ENCODE peak calls at places on chromosome 13, in nine cellular contexts. R is kidney glomerular epithelial cell; U is cardiac fibroblast; L is type B pancreatic cell; Q is glutamatergic neuron; I is stimulated activated CD4-positive, alpha-beta T cell treated with anti-CD3 and anti-CD28 coated beads, Interleukin-12 subunit alpha, Interleukin-12 subunit beta, amount 100 ng/mL, for 4 hours; E is spleen; Z is amniotic stem cell; B is H7. M is an unnamed sample.

GRCh38 chr13:83987394-83987793 is 105.1 kb upstream of the SLITRK1 start:
- DNase-seq in R (no peak), Q (no peak), E (no peak), Z (no peak), I (no peak), L (no peak), U (no peak), B (no peak), M (no peak)

GRCh38 chr13:24264976-24265375 is 44.4 kb upstream of the C1QTNF9 start:
- DNase-seq in E (peak), I (peak), Z (no peak), B (no peak), U (no peak), R (no peak), L (no peak), Q (no peak), M (no peak)

GRCh38 chr13:98443329-98443728 is 133.6 kb downstream of the STK24 start:
- DNase-seq in R (peak), U (peak), I (no peak), E (no peak), L (no peak), Q (no peak), Z (peak), B (no peak), M (no peak)

GRCh38 chr13:72953391-72953960 is 105.3 kb upstream of the KLF5 start:
- DNase-seq in I (no peak), E (no peak), R (no peak), B (no peak), Z (no peak), U (no peak), Q (no peak), L (no peak), M (no peak)

GRCh38 chr13:99606322-99607089 is 105.2 kb downstream of the TM9SF2 start:
- DNase-seq in Z (peak), E (peak), U (peak), Q (peak), I (peak), R (peak), B (peak), L (peak), M (peak)

GRCh38 chr13:100523437-100523836 is 65.2 kb downstream of the GGACT start:
- DNase-seq in R (no peak), Z (no peak), Q (no peak), L (no peak), B (no peak), U (no peak), I (no peak), E (no peak), M (no peak)

GRCh38 chr13:31267126-31267784 is 67.5 kb downstream of the B3GLCT start:
- DNase-seq in U (peak), E (no peak), Z (no peak), I (no peak), R (no peak), B (no peak), L (no peak), Q (no peak), M (peak)

GRCh38 chr13:27770809-27771208 is 21.5 kb upstream of the GSX1 start:
- DNase-seq in Q (peak), Z (no peak), U (peak), B (peak), L (no peak), E (no peak), R (peak), I (no peak), M (no peak)

GRCh38 chr13:95195146-95195545 is 106.1 kb downstream of the ABCC4 start:
- DNase-seq in L (no peak), I (no peak), U (no peak), E (no peak), Q (no peak), Z (no peak), R (no peak), B (no peak), M (no peak)

GRCh38 chr13:31982540-31982939 is 49.0 kb upstream of the FRY start:
- DNase-seq in Q (no peak), L (no peak), R (peak), U (peak), B (no peak), Z (peak), E (no peak), I (no peak), M (peak)

GRCh38 chr13:95098916-95099315 is 202.3 kb downstream of the ABCC4 start:
- DNase-seq in R (no peak), U (no peak), L (no peak), I (no peak), B (no peak), Q (no peak), Z (no peak), E (no peak), M (no peak)

GRCh38 chr13:113630804-113631203 is 27.2 kb downstream of the ATP4B start:
- DNase-seq in I (no peak), L (no peak), B (no peak), R (no peak), Z (no peak), E (peak), U (no peak), Q (peak), M (no peak)

GRCh38 chr13:43269037-43269476 is 245.7 kb downstream of the DNAJC15 start:
- DNase-seq in E (no peak), I (no peak), L (no peak), R (peak), Z (peak), B (no peak), U (peak), Q (no peak), M (no peak)

GRCh38 chr13:97224544-97225324 is 2.6 kb downstream of the MBNL2 start:
- DNase-seq in Q (peak), U (peak), I (no peak), E (no peak), Z (no peak), R (peak), L (no peak), B (no peak), M (no peak)

GRCh38 chr13:44668707-44669106 is 92.6 kb upstream of the TSC22D1 start:
- DNase-seq in E (no peak), R (no peak), L (no peak), Z (peak), B (no peak), U (no peak), Q (no peak), I (no peak), M (no peak)

GRCh38 chr13:100809856-100810255 is 135.3 kb upstream of the TMTC4 start:
- DNase-seq in U (no peak), Q (no peak), R (no peak), Z (no peak), B (no peak), E (no peak), L (no peak), I (no peak), M (no peak)

GRCh38 chr13:24777171-24777570 is 13.2 kb downstream of the RNF17 start:
- DNase-seq in Z (no peak), B (no peak), E (no peak), R (no peak), U (no peak), Q (no peak), L (no peak), I (no peak), M (no peak)

M was measured in heart right ventricle.